ENCODE peak calls at places on chromosomes 5 and 9, in six cellular contexts. G, D, K, L, J and O are unnamed samples.

GRCh38 chr9:121323449-121324151 is 46.5 kb downstream of the STOM start:
- DNase-seq in L (no peak), J (no peak), D (no peak), K (no peak), G (no peak), O (no peak)

GRCh38 chr5:125536582-125536981 is 790.1 kb upstream of the ZNF608 start:
- DNase-seq in L (no peak), K (peak), J (no peak), G (peak), D (no peak), O (no peak)

GRCh38 chr9:88789785-88790184 is 201.5 kb upstream of the S1PR3 start:
- DNase-seq in G (peak), J (no peak), K (peak), D (no peak), L (no peak), O (no peak)

GRCh38 chr5:143557061-143557818 is 153.8 kb upstream of the NR3C1 start:
- DNase-seq in K (peak), D (no peak), L (no peak), J (no peak), G (peak), O (no peak)

GRCh38 chr5:87836696-87837095 is 424.0 kb upstream of the CCNH start:
- DNase-seq in G (no peak), L (no peak), K (no peak), D (no peak), J (no peak), O (no peak)

GRCh38 chr5:35229076-35230042 is 928 bp downstream of the PRLR start:
- DNase-seq in J (peak), L (no peak), G (no peak), K (no peak), D (peak), O (no peak)

GRCh38 chr5:135437796-135438560 is 9.2 kb downstream of the DCANP1 start:
- DNase-seq in J (peak), K (peak), L (no peak), D (no peak), G (peak), O (no peak)

GRCh38 chr9:124659099-124659659 is 111.9 kb downstream of the NR6A1 start:
- DNase-seq in D (peak), G (peak), K (peak), L (peak), J (peak), O (peak)

GRCh38 chr5:176611435-176611834 is 1.5 kb upstream of the GPRIN1 start:
- DNase-seq in D (peak), K (peak), L (peak), G (peak), J (peak), O (peak)

GRCh38 chr5:6340100-6340499 is 38.2 kb downstream of the MED10 start:
- DNase-seq in G (no peak), K (no peak), D (no peak), L (no peak), J (no peak), O (no peak)

GRCh38 chr5:59236996-59237395 is 654.1 kb downstream of the RAB3C start:
- DNase-seq in J (no peak), L (no peak), G (peak), K (peak), D (no peak), O (peak)

GRCh38 chr9:93379051-93379450 is 72.4 kb upstream of the FAM120A start:
- DNase-seq in G (no peak), D (no peak), J (no peak), L (no peak), K (no peak), O (no peak)

GRCh38 chr5:54707841-54708240 is 190.3 kb downstream of the SNX18 start:
- DNase-seq in D (no peak), K (no peak), G (no peak), L (no peak), J (no peak), O (no peak)

GRCh38 chr9:121818841-121819430 is 167.5 kb downstream of the DAB2IP start:
- DNase-seq in K (no peak), L (no peak), D (no peak), G (no peak), J (no peak), O (no peak)

GRCh38 chr5:177301503-177302165 is 1.9 kb downstream of the RAB24 start:
- DNase-seq in J (no peak), K (no peak), G (no peak), D (peak), L (no peak), O (no peak)

GRCh38 chr5:11608530-11608929 is 295.7 kb downstream of the CTNND2 start:
- DNase-seq in L (no peak), J (no peak), D (no peak), G (no peak), K (no peak), O (no peak)

GRCh38 chr5:68419637-68420452 is 204.3 kb downstream of the PIK3R1 start:
- DNase-seq in K (peak), J (peak), D (no peak), L (no peak), G (peak), O (peak)

GRCh38 chr9:33234511-33235467 is 5.2 kb upstream of the SPINK4 start:
- DNase-seq in L (no peak), K (no peak), J (no peak), G (peak), D (no peak), O (no peak)

GRCh38 chr5:56814361-56814962 is 887 bp upstream of the MAP3K1 start:
- DNase-seq in L (peak), J (peak), K (no peak), G (no peak), D (peak), O (peak)

GRCh38 chr9:126523621-126524111 is 90.1 kb upstream of the LMX1B start:
- DNase-seq in J (no peak), L (no peak), G (no peak), K (no peak), D (no peak), O (no peak)

GRCh38 chr5:170375283-170375682 is 13.9 kb downstream of the KCNMB1 start:
- DNase-seq in K (no peak), D (no peak), J (no peak), G (no peak), L (no peak), O (no peak)

GRCh38 chr5:172743112-172743959 is 27.7 kb downstream of the DUSP1 start:
- DNase-seq in D (no peak), G (no peak), J (no peak), K (no peak), L (no peak), O (peak)

GRCh38 chr5:143229896-143230675 is 173.4 kb downstream of the NR3C1 start:
- DNase-seq in L (no peak), G (no peak), D (no peak), K (no peak), J (no peak), O (no peak)

GRCh38 chr9:20640331-20641187 is 18.3 kb upstream of the MLLT3 start:
- DNase-seq in L (no peak), G (peak), K (peak), D (peak), J (no peak), O (peak)

GRCh38 chr9:1870915-1871314 is 144.2 kb upstream of the SMARCA2 start:
- DNase-seq in J (no peak), K (no peak), G (no peak), L (no peak), D (no peak), O (no peak)

GRCh38 chr5:89351975-89352374 is 469.0 kb upstream of the MEF2C start:
- DNase-seq in L (no peak), D (no peak), K (no peak), J (no peak), G (no peak), O (no peak)

GRCh38 chr5:464446-464842 is 21.5 kb downstream of the EXOC3 start:
- DNase-seq in D (no peak), L (no peak), J (peak), G (no peak), K (no peak), O (no peak)

GRCh38 chr5:157745041-157745456 is 1.5 kb downstream of the LSM11 start:
- DNase-seq in D (no peak), L (no peak), G (no peak), J (no peak), K (no peak), O (peak)

GRCh38 chr9:125752070-125752628 is 5.0 kb downstream of the PBX3 start:
- DNase-seq in G (no peak), L (no peak), D (peak), K (no peak), J (no peak), O (no peak)

GRCh38 chr5:86806206-86806605 is 188.5 kb downstream of the COX7C start:
- DNase-seq in J (no peak), L (no peak), K (no peak), G (no peak), D (no peak), O (no peak)

GRCh38 chr9:97753975-97754374 is 56.8 kb upstream of the XPA start:
- DNase-seq in J (no peak), K (no peak), L (peak), D (no peak), G (no peak), O (no peak)